ENCODE peak calls at places on chromosomes 5 and 9, in six cellular contexts. Y is kidney tubule cell, G is GM13976, B is heart right ventricle, V is right lobe of liver, H is GM23338. F is an unnamed sample.

GRCh38 chr5:164637931-164638521 is 1132.6 kb downstream of the MAT2B start:
- DNase-seq in G (no peak), B (no peak), V (no peak), Y (no peak), H (no peak), F (no peak)

GRCh38 chr5:60522299-60522915 is 177.6 kb downstream of the DEPDC1B start:
- DNase-seq in Y (peak), B (no peak), H (no peak), V (no peak), G (peak), F (no peak)

GRCh38 chr9:136303825-136304416 is at the start of gene CCDC187:
- DNase-seq in B (no peak), V (no peak), Y (no peak), H (no peak), G (no peak), F (no peak)

GRCh38 chr9:73146113-73146815 is 5.4 kb upstream of the ANXA1 start:
- DNase-seq in G (no peak), Y (no peak), B (no peak), V (no peak), H (no peak), F (no peak)

GRCh38 chr5:64292611-64293215 is 127.1 kb downstream of the RNF180 start:
- DNase-seq in G (no peak), Y (peak), B (no peak), H (no peak), V (no peak), F (no peak)

GRCh38 chr5:179275941-179276837 is 69.1 kb downstream of the ADAMTS2 start:
- DNase-seq in B (peak), V (peak), H (no peak), G (no peak), Y (peak), F (no peak)

GRCh38 chr5:66307647-66308257 is 163.7 kb downstream of the SREK1 start:
- DNase-seq in V (no peak), G (peak), B (peak), Y (peak), H (peak), F (no peak)

GRCh38 chr5:160290751-160291150 is 21.6 kb downstream of the CCNJL start:
- DNase-seq in V (no peak), H (no peak), Y (no peak), G (no peak), B (no peak), F (no peak)

F was measured in natural killer cell.